ENCODE peak calls at places on chromosomes 5 and 9, in eight cellular contexts. G is ascending aorta, B is sigmoid colon, W is right atrium auricular region, L is choroid plexus epithelial cell, J is gastrocnemius medialis, D is astrocyte of the spinal cord, C is AG04449. U is an unnamed sample.

GRCh38 chr9:35277649-35278359 is 116.0 kb downstream of the UNC13B start:
- DNase-seq in J (no peak), C (peak; percentile 46), B (no peak), G (no peak), L (peak; percentile 86), W (no peak), D (peak; percentile 89), U (peak; percentile 42)

GRCh38 chr9:109817846-109818472 is 38.0 kb downstream of the PALM2AKAP2 start:
- DNase-seq in L (peak; percentile 99), C (peak; percentile 90), J (peak; percentile 57), G (peak; percentile 93), D (peak; percentile 97), B (peak; percentile 86), W (peak; percentile 92), U (peak; percentile 95)

GRCh38 chr9:21831841-21832509 is 29.5 kb downstream of the MTAP start:
- DNase-seq in L (peak; percentile 94), C (peak; percentile 79), J (no peak), W (no peak), G (no peak), D (peak; percentile 93), B (no peak), U (peak; percentile 97)

GRCh38 chr9:83601463-83601862 is 21.5 kb upstream of the IDNK start:
- DNase-seq in L (no peak), B (no peak), C (no peak), G (no peak), W (no peak), D (no peak), J (no peak), U (peak; percentile 31)

GRCh38 chr9:73176450-73176875 is 24.8 kb downstream of the ANXA1 start:
- DNase-seq in B (no peak), W (no peak), C (no peak), G (no peak), J (no peak), D (peak; percentile 51), L (no peak), U (peak; percentile 82)

GRCh38 chr9:81374459-81374858 is 314.9 kb downstream of the TLE1 start:
- DNase-seq in W (no peak), G (no peak), L (no peak), J (no peak), B (no peak), D (no peak), C (no peak), U (no peak)

GRCh38 chr5:8714197-8714596 is 831.7 kb downstream of the SEMA5A start:
- DNase-seq in J (no peak), C (no peak), D (no peak), L (no peak), G (no peak), W (no peak), B (no peak), U (no peak)

GRCh38 chr5:138180183-138180782 is 1.4 kb downstream of the KIF20A start:
- DNase-seq in C (peak; percentile 3), L (peak; percentile 80), G (no peak), B (no peak), J (no peak), W (no peak), D (peak; percentile 64), U (peak; percentile 82)

GRCh38 chr5:38518341-38518740 is 38.1 kb downstream of the LIFR start:
- DNase-seq in L (no peak), G (no peak), J (no peak), B (no peak), C (no peak), D (no peak), W (no peak), U (no peak)
- H3K4me3 ChIP-seq in L (no peak overlapping the region), G (no peak overlapping the region), J (no peak overlapping the region), B (no peak overlapping the region), C (no peak overlapping the region), D (no peak overlapping the region), W (no peak overlapping the region), U (no peak overlapping the region)

GRCh38 chr9:75184471-75184870 is 96.2 kb downstream of the OSTF1 start:
- DNase-seq in L (no peak), C (no peak), B (no peak), D (no peak), W (no peak), J (no peak), G (no peak), U (no peak)

GRCh38 chr9:75186767-75187380 is 98.6 kb downstream of the OSTF1 start:
- DNase-seq in D (peak; percentile 43), C (no peak), J (no peak), W (no peak), B (no peak), L (peak; percentile 53), G (no peak), U (peak; percentile 31)

GRCh38 chr9:75183293-75183692 is 95.0 kb downstream of the OSTF1 start:
- DNase-seq in G (no peak), D (no peak), C (no peak), L (no peak), W (no peak), J (no peak), B (no peak), U (no peak)

GRCh38 chr9:75188756-75189155 is 100.4 kb downstream of the OSTF1 start:
- DNase-seq in W (no peak), B (no peak), J (no peak), L (no peak), G (no peak), D (no peak), C (no peak), U (peak; percentile 75)

DNA sequence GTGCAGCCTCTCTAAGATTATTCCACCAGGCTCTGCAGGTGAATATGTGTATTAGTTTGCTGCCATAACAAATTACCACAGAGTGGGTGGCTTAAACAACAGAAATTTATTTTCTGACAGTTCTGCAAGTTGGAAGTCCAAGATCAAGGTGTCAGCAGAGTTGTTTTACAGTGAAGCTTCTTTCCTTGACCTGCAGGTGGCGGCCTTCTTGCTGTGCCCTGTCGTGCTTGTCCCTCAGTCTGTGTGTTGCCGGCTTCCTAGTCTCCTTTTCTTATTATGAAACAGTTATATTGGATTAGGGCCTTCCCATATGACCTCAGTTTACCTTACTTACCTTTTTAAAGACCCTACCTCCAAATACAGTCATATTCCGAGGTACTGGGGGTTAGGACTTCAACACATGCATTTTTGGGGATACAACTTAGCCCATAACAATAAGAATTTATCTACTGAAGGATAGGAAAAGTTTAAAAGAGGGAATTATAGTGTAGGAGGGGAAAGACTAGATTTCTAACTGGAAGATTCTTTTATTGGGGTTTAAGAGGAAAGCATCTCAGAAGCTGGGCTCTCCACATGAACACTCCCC is 97.4 kb downstream of the OSTF1 start:
- DNase-seq in W (no peak), C (no peak), G (no peak), L (peak; percentile 61), B (no peak), D (no peak), J (no peak), U (peak; percentile 60)
- TF ChIP-seq CTCF in W (peak; percentile 58), C (peak; percentile 65), G (no peak), L (peak; percentile 82), B (no peak), D (peak; percentile 73), J (peak; percentile 20), U (peak; percentile 78)

DNA sequence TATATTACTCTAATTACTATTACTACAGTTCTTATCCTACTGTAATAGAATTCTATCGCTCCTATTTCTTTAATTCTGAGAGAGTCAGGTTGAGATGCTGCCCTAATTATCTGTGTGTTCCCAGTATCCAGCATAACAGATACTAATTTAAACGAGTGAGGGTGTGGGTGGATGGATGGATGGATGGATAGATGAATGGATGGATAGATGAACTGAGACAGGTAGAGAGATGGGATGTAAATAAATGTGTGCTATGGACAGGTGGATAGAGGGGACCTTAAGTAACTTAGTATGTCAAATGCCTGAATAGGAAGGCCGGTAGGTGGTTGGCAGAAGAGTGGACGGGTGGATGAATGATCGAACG is 143.6 kb upstream of the ADRA1B start:
- DNase-seq in L (no peak), J (no peak), C (no peak), W (no peak), D (no peak), B (no peak), G (no peak), U (no peak)
- H3K4me3 ChIP-seq in L (no peak overlapping the region), J (peak overlapping the region; percentile 36), C (no peak overlapping the region), W (peak overlapping the region; percentile 44), D (no peak overlapping the region), B (peak overlapping the region; percentile 37), G (peak overlapping the region; percentile 55), U (no peak overlapping the region)

DNA sequence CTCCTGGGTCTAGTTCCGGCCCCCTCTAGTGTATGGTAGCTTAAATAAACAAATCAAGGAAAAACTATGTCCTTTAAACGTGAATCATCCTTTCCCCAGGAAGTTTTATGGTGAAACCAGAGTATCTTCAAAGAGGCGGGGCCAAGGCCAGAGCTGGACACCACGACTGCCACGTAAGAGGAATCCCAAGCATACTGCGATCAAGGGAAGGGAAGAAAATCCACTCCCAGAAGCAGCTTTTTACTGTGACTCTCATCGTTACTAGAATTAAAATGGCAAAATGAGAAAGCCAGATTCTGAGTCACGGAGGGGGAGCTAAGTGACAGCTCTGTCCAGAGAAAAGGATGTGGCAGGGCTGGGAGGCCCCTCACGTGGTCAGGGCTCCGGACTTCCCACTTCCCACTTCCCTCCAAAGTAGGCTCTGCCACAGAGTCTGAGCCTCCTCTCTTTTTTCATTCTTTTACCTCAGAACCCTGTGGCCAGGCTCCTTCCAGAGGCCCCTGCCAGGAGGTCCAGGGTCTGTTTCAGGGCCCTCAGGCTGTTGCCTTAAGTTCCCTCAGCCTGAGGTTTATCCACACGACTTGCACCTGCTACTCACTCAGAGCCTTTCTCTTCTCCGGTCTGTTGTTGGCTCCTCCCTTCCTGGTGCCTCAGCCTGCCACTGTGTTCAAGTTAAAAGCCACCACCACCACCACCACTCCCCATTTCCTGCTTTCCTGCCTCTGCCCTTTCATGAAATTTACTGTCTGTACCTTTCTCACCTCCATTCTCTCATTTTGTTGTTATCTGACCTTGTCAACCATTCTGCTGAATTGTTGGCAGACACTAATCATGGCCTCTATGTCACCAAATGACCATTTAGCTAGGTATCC is 1.4 kb upstream of the GLRX start:
- DNase-seq in J (peak; percentile 79), D (peak; percentile 95), B (peak; percentile 92), W (peak; percentile 87), G (peak; percentile 81), L (peak; percentile 96), C (peak; percentile 87), U (peak; percentile 76)
- TF ChIP-seq CTCF in J (no peak), D (no peak), B (no peak), W (no peak), G (no peak), L (peak; percentile 25), C (no peak), U (no peak)

U was measured in epithelial cell of esophagus.